ENCODE peak calls at places on chromosomes 2 and 18, in five cellular contexts. N, K, Q, I and D are unnamed samples.

GRCh38 chr2:52327641-52328040 is 1295.7 kb upstream of the NRXN1 start:
- DNase-seq in Q (no peak), N (no peak), I (no peak), K (no peak), D (no peak)

GRCh38 chr18:2681993-2682603 is 26.6 kb downstream of the SMCHD1 start:
- DNase-seq in N (no peak), I (no peak), K (no peak), Q (no peak), D (no peak)

GRCh38 chr2:240149943-240150784 is 9.7 kb upstream of the OTOS start:
- DNase-seq in Q (no peak), K (peak; percentile 22), I (no peak), N (peak; percentile 35), D (no peak)

GRCh38 chr2:133884739-133885381 is 316.6 kb upstream of the NCKAP5 start:
- DNase-seq in N (peak; percentile 22), I (no peak), Q (no peak), K (peak; percentile 7), D (no peak)

GRCh38 chr2:237222178-237222577 is 136.5 kb downstream of the COPS8 start:
- DNase-seq in N (peak; percentile 94), Q (no peak), K (peak; percentile 94), I (no peak), D (no peak)

GRCh38 chr2:104870249-104870816 is 16.4 kb downstream of the POU3F3 start:
- DNase-seq in I (no peak), Q (no peak), N (no peak), K (no peak), D (no peak)

GRCh38 chr2:207725815-207726578 is 14.6 kb downstream of the CCNYL1 start:
- DNase-seq in I (no peak), K (no peak), N (no peak), Q (no peak), D (peak; percentile 61)

GRCh38 chr2:104872866-104873688 is 19.2 kb downstream of the POU3F3 start:
- DNase-seq in K (peak; percentile 74), Q (no peak), I (peak; percentile 76), N (peak; percentile 66), D (peak; percentile 64)

GRCh38 chr2:223056656-223057418 is 4.8 kb downstream of the KCNE4 start:
- DNase-seq in Q (no peak), K (peak; percentile 63), I (no peak), N (no peak), D (no peak)

GRCh38 chr2:28356095-28356911 is 36.4 kb upstream of the FOSL2 start:
- DNase-seq in K (peak; percentile 72), I (peak; percentile 91), N (peak; percentile 91), Q (peak; percentile 57), D (peak; percentile 76)

GRCh38 chr2:71607490-71607889 is 154.1 kb downstream of the DYSF start:
- DNase-seq in I (peak; percentile 39), Q (no peak), N (no peak), K (no peak), D (no peak)

GRCh38 chr18:74525741-74526140 is 8.6 kb upstream of the CNDP1 start:
- DNase-seq in Q (no peak), N (no peak), I (peak; percentile 55), K (no peak), D (no peak)

GRCh38 chr18:43847164-43848091 is 570.1 kb upstream of the SYT4 start:
- DNase-seq in Q (no peak), N (peak; percentile 57), K (peak; percentile 76), I (no peak), D (no peak)

GRCh38 chr2:128403814-128404708 is 85.4 kb upstream of the HS6ST1 start:
- DNase-seq in I (peak; percentile 21), Q (no peak), N (no peak), K (no peak), D (no peak)

GRCh38 chr2:51153236-51153635 is 121.3 kb upstream of the NRXN1 start:
- DNase-seq in I (no peak), K (no peak), N (no peak), Q (no peak), D (no peak)

GRCh38 chr2:199596549-199596948 is 138.8 kb upstream of the SATB2 start:
- DNase-seq in Q (no peak), K (no peak), N (peak; percentile 15), I (no peak), D (no peak)

GRCh38 chr18:58544616-58545337 is 84.1 kb downstream of the ALPK2 start:
- DNase-seq in Q (no peak), K (no peak), N (no peak), I (no peak), D (no peak)

GRCh38 chr2:1132328-1132964 is 181.8 kb downstream of the SNTG2 start:
- DNase-seq in N (no peak), Q (no peak), I (no peak), K (no peak), D (no peak)

GRCh38 chr2:239159476-239159911 is 241.3 kb downstream of the HDAC4 start:
- DNase-seq in Q (no peak), I (peak; percentile 31), K (no peak), N (no peak), D (no peak)

GRCh38 chr2:9518163-9518562 is 37.5 kb downstream of the ADAM17 start:
- DNase-seq in K (no peak), I (no peak), N (no peak), Q (no peak), D (no peak)

GRCh38 chr18:75211721-75212625 is 1.4 kb downstream of the TSHZ1 start:
- DNase-seq in K (peak; percentile 58), I (peak; percentile 89), Q (no peak), N (no peak), D (peak; percentile 39)

GRCh38 chr18:78378403-78378802 is 601.2 kb upstream of the SALL3 start:
- DNase-seq in N (no peak), I (no peak), Q (no peak), K (no peak), D (no peak)

GRCh38 chr18:56721491-56721890 is 70.3 kb downstream of the WDR7 start:
- DNase-seq in K (no peak), N (peak; percentile 25), Q (no peak), I (no peak), D (no peak)

GRCh38 chr2:229795058-229795457 is 80.7 kb upstream of the DNER start:
- DNase-seq in I (no peak), K (no peak), Q (no peak), N (no peak), D (no peak)

GRCh38 chr2:70123051-70123828 is 36.0 kb downstream of the PCBP1 start:
- DNase-seq in K (peak; percentile 55), I (peak; percentile 77), Q (no peak), N (peak; percentile 60), D (peak; percentile 41)

GRCh38 chr2:9975805-9976447 is 24.4 kb downstream of the GRHL1 start:
- DNase-seq in N (peak; percentile 97), K (peak; percentile 96), Q (peak; percentile 96), I (no peak), D (peak; percentile 48)

GRCh38 chr2:220033546-220033945 is 406.1 kb downstream of the SLC4A3 start:
- DNase-seq in N (no peak), K (no peak), Q (no peak), I (no peak), D (no peak)

GRCh38 chr2:20642026-20642971 is 8.6 kb downstream of the HS1BP3 start:
- DNase-seq in K (peak; percentile 73), Q (peak; percentile 51), N (peak; percentile 71), I (peak; percentile 95), D (peak; percentile 73)

GRCh38 chr2:72745679-72746368 is 80.0 kb downstream of the EXOC6B start:
- DNase-seq in I (no peak), K (peak; percentile 78), N (peak; percentile 88), Q (peak; percentile 62), D (no peak)
- TF ChIP-seq CTCF in I (peak; percentile 28), K (peak; percentile 64), N (peak; percentile 71), Q (peak; percentile 90), D (peak; percentile 63)

DNA sequence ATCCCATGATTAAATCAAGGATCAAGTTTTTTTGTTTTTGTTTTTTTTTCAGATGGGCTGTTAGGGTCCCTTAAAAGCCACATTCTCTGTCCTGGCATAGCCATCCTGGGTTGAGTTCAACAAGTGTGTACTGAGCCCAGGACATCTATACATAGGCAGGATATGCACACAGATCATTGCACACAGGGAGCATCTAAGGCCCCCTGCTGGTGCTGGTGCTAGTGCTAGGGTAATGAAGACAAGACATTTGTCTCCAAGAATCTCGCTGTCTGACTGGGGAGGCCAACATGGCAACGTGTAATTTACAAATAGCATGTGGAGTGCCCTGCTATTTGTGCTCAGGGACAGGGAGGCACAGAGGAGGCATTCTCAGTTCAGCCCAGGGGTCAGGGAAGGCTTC is 124.5 kb downstream of the VAPA start:
- DNase-seq in K (no peak), N (no peak), Q (no peak), I (no peak), D (no peak)
- TF ChIP-seq CTCF in K (no peak), N (no peak), Q (no peak), I (no peak), D (no peak)

DNA sequence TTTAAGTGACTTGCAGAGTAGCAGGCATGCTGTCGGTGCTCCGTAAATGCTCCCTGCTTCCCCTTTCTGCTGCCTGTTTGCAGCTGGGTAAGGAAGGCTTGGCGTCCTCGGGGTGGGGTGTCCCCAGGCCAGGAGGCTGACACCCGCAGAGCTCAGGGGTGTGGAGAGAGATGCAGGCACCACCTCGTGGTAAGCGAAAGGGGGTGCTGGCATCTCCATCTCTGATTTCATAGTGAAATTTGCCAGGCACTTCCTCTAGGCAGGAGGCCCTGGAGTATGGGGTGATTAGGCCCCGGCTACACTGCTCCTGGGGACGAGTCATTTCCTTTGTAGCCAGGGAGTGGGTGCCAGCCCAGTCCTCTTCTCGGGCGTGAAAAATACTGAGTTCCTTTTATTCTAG is 160.4 kb downstream of the KLHL29 start:
- DNase-seq in K (no peak), N (peak; percentile 60), Q (no peak), I (no peak), D (no peak)
- TF ChIP-seq CTCF in K (no peak), N (peak; percentile 6), Q (no peak), I (no peak), D (no peak)

GRCh38 chr2:191299866-191300265 is 54.7 kb downstream of the MYO1B start:
- DNase-seq in I (no peak), K (no peak), N (no peak), Q (no peak), D (no peak)

GRCh38 chr2:191301971-191302370 is 56.8 kb downstream of the MYO1B start:
- DNase-seq in N (no peak), K (no peak), I (no peak), Q (no peak), D (no peak)

GRCh38 chr2:191304939-191305875 is 60.0 kb downstream of the MYO1B start:
- DNase-seq in N (peak; percentile 94), Q (no peak), K (peak; percentile 78), I (no peak), D (no peak)

GRCh38 chr2:191303349-191304005 is 58.3 kb downstream of the MYO1B start:
- DNase-seq in K (no peak), Q (no peak), I (no peak), N (no peak), D (no peak)

DNA sequence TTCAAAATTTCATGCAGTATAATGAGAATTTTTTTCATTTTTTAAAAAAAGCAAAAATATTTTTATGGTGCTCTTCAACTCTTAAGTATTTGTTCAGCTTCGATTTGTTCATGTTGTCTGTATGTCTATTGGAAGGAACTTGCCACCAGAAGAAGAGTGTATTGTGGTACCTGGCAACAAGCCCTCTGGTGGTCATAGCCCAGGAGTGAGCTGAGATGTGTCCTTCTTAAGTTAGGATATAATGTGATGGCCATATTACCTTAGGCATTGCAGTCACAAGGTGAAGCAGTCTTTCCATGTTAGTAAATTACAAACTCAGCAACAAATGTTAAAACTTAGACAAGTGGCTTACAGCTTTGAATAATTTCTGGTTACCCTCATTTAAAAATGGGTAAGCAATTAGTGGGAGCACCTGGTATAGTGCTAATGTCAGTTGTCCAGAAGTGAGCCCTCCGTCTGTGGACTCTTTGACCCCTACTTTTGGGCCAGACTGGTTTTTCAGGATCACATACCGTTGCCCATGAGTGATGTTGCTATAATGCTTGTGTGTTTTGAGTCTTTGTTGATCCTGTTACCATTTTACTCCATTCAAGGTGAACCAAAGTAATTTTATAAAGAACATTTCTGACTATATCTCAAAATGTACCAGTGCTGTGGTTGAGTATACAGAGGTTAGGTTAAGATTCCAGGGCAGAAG is 57.4 kb downstream of the MYO1B start:
- DNase-seq in Q (peak; percentile 40), I (no peak), N (peak; percentile 31), K (no peak), D (no peak)
- TF ChIP-seq CTCF in Q (peak; percentile 46), I (no peak), N (peak; percentile 27), K (peak; percentile 44), D (no peak)